ENCODE peak calls at places on chromosomes 13 and 19, in four cellular contexts. W is mesendoderm, T is IMR-90, H is H1. N is an unnamed sample.

GRCh38 chr13:95153647-95154405 is 147.4 kb downstream of the ABCC4 start:
- DNase-seq in H (no peak), W (no peak), T (peak), N (no peak)

GRCh38 chr13:46739447-46740125 is 57.4 kb downstream of the ESD start:
- DNase-seq in H (no peak), W (no peak), T (no peak), N (no peak)

GRCh38 chr19:38656171-38656981 is 8.9 kb downstream of the ACTN4 start:
- DNase-seq in T (peak), H (no peak), W (no peak), N (no peak)

GRCh38 chr13:95100525-95101121 is 200.6 kb downstream of the ABCC4 start:
- DNase-seq in W (no peak), H (no peak), T (peak), N (no peak)

GRCh38 chr19:43711751-43712355 is 4.0 kb upstream of the IRGC start:
- DNase-seq in W (no peak), T (no peak), H (no peak), N (no peak)

GRCh38 chr13:30576528-30576927 is 41.2 kb upstream of the USPL1 start:
- DNase-seq in T (peak), H (no peak), W (no peak), N (no peak)

GRCh38 chr13:93364166-93364565 is 137.6 kb downstream of the GPC6 start:
- DNase-seq in W (no peak), T (peak), H (no peak), N (no peak)

GRCh38 chr19:47802521-47803043 is 1.8 kb downstream of the TPRX1 start:
- DNase-seq in H (no peak), W (no peak), T (no peak), N (no peak)

GRCh38 chr19:48524221-48524620 is 12.6 kb upstream of the LMTK3 start:
- DNase-seq in T (no peak), H (no peak), W (no peak), N (no peak)

GRCh38 chr13:94233401-94233800 is 246.1 kb downstream of the DCT start:
- DNase-seq in T (peak), W (no peak), H (no peak), N (no peak)

GRCh38 chr19:24054044-24054935 is 32.7 kb upstream of the ZNF254 start:
- DNase-seq in W (no peak), T (peak), H (no peak), N (no peak)

GRCh38 chr13:33033361-33033812 is 17.2 kb downstream of the KL start:
- DNase-seq in H (no peak), T (no peak), W (no peak), N (no peak)

GRCh38 chr19:14333101-14333871 is 48.0 kb upstream of the ADGRE5 start:
- DNase-seq in H (peak), W (peak), T (no peak), N (peak)

GRCh38 chr13:40789275-40790231 is at the start of gene SLC25A15:
- DNase-seq in T (peak), H (peak), W (peak), N (peak)

GRCh38 chr19:27793128-27793643 is 1419.8 kb downstream of the UQCRFS1 start:
- DNase-seq in W (peak), T (peak), H (peak), N (peak)

GRCh38 chr13:39835253-39835652 is 179.8 kb downstream of the COG6 start:
- DNase-seq in T (no peak), W (peak), H (no peak), N (no peak)

GRCh38 chr19:52028780-52029123 is 573 bp upstream of the ZNF614 start:
- DNase-seq in T (no peak), W (no peak), H (no peak), N (no peak)
- H4K5ac ChIP-seq in T (peak), W (no peak), H (no peak), N (no peak)

GRCh38 chr13:85266331-85266730 is 532.9 kb downstream of the SLITRK6 start:
- DNase-seq in W (peak), H (no peak), T (no peak), N (no peak)
- H4K5ac ChIP-seq in W (no peak), H (no peak), T (peak), N (peak)

DNA sequence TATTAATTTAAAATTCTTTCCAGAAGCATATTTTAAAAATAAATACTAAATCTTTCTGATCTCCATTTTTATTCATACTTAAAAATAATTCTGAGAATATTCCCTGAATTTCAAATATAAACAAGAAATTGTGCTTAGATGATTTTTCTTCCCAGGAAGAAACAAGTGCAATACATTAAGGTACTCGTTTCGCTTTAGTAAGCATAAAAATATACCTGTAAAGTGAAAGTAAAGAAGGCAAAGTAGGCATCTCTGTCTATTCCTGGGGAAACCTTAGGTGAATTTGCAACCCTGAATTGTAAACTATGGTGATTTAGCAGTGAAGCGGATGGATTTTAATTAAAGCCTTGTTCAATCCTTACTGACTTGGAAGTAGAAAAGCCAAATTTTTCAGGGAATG is 354.2 kb downstream of the DIAPH3 start:
- DNase-seq in T (no peak), H (no peak), W (no peak), N (no peak)
- H4K5ac ChIP-seq in T (no peak), H (no peak), W (no peak), N (no peak)

DNA sequence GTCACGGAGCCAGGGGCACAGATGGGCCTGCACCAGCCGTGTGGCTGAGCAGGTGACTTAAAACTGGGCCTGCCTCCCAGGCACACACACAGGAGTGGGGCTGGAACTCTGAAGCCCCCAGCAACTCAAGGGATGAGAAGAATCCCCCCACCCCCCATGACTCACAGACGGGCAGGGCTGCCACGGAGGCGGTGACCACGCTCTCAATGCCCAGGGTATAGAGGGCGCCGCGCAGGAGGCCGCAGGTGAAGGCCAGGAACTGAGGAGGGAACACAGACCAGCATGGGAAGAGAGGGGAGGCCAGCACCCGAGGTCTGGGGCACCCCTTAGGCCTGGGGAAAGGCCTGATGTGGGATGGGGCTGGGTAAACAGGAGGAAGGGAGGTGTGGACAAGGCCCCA is 3.0 kb upstream of the NKPD1 start:
- DNase-seq in H (no peak), W (no peak), T (no peak), N (no peak)
- H4K5ac ChIP-seq in H (no peak), W (no peak), T (no peak), N (no peak)

GRCh38 chr19:30049226-30049625 is 107.2 kb downstream of the URI1 start:
- DNase-seq in H (no peak), T (no peak), W (no peak), N (no peak)

GRCh38 chr19:30054210-30054609 is 112.2 kb downstream of the URI1 start:
- DNase-seq in H (no peak), W (no peak), T (no peak), N (no peak)

GRCh38 chr19:30049844-30050667 is 108.0 kb downstream of the URI1 start:
- DNase-seq in H (no peak), T (no peak), W (no peak), N (no peak)

GRCh38 chr19:30053558-30053957 is 111.5 kb downstream of the URI1 start:
- DNase-seq in T (no peak), W (no peak), H (no peak), N (no peak)

DNA sequence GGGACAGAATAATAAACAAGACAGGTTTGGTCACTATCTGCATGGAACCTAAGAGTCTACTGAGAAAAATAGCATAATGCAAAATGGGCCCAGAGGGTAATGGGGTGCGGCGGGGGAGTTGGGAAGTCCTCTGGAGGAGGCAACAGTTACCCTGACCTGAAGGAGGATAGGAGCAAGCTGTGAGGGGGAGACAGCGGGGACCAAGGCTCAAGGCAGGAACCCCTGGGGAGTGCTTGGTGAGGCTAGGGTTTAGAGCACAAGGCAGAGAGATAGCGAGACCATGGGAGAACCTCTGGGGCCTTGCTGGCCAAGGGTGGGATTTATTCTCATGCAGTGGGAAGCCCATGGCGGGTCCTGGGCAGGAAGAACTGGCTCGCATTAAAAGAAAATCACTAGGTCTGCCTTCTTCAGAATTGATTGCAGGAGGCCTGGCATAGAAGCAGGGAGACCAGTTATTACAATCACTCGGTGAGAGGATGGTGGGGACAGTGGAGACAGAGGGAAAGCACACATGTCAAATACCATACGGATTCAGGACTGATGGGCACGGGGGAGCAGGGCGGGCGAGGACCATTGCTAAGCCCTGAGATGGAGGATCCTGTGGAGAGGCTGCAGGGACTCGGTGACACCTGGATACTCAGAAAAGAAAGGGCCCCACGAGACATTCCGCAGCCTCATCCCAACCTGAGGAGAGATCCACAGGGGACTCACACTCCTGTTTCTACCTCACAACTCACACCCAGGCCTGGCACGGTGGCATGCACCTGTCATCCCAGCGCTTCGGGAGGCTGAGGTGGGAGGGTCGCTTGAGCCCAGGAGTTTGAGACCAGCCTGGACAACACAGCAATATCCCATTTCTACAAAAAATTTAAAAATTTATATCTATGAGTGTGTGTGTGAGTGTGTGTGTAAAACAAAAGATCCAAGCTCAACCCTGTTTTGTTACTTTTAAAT is 110.4 kb downstream of the URI1 start:
- DNase-seq in T (no peak), H (no peak), W (no peak), N (no peak)
- H4K5ac ChIP-seq in T (no peak), H (no peak), W (no peak), N (no peak)

DNA sequence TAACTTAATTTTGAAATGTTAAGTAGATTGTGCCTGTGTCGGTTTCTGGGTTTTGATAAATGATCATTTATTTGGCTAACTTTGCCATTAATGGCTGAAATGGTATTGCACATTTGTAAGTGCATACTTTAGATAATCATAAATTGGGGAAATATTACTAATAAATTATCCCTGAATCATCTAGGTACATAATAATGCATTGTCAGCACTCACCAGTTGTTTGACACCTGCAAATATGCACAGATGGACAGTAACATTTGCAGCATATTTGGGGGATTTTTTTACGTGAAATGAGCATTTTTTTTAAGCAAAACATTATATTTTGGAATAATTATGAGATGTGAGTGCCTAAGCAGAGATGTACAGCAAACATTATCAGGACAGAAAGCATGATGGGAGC is 41.0 kb downstream of the LSM14A start:
- DNase-seq in H (no peak), W (no peak), T (no peak), N (no peak)
- H4K5ac ChIP-seq in H (no peak), W (no peak), T (no peak), N (no peak)

GRCh38 chr13:48303331-48304131 is at the start of gene RB1:
- DNase-seq in H (peak), T (peak), W (peak), N (peak)

GRCh38 chr13:48304132-48304876 is 753 bp downstream of the RB1 start:
- DNase-seq in T (peak), H (no peak), W (no peak), N (no peak)

GRCh38 chr13:48297131-48297786 is 6.3 kb upstream of the RB1 start:
- DNase-seq in W (no peak), H (no peak), T (no peak), N (no peak)

GRCh38 chr13:48299591-48299990 is 4.0 kb upstream of the RB1 start:
- DNase-seq in T (no peak), W (no peak), H (no peak), N (no peak)

DNA sequence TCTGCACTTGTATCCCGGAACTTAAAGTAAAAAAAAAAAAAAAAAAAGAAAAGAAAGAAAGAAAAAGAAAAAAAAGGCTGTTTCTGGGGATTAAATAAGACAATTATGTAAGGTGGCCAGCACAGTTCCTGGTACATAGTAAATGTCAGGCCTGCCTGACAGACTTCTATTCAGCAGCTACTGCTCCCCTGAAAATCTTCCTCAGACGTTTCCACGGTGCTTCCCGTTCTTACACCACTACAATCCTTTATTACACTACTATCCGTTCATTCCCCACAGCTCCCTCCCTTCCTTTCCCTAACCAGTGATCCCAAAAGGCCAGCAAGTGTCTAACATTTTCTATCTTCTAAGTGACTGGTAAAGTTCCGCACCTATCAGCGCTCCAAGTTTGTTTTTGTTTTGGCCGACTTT is 626 bp upstream of the RB1 start:
- DNase-seq in H (no peak), W (no peak), T (peak), N (no peak)
- H4K5ac ChIP-seq in H (no peak), W (no peak), T (peak), N (no peak)

GRCh38 chr13:91657283-91657682 is 258.9 kb downstream of the GPC5 start:
- DNase-seq in W (no peak), H (no peak), T (no peak), N (no peak)
- H4K5ac ChIP-seq in W (no peak), H (no peak), T (no peak), N (no peak)

N was measured in H9.